ENCODE peak calls at places on chromosomes 3 and 15, in seven cellular contexts. One of them, this sample, is unnamed.

GRCh38 chr3:55471522-55472280 is 15.4 kb downstream of the WNT5A start:
- DNase-seq in SK-N-SH: no peak
- DNase-seq in endodermal cell: no peak
- DNase-seq in nephron progenitor cell: no peak
- DNase-seq in cardiac muscle cell: no peak
- DNase-seq in HFF-Myc: no peak
- DNase-seq in testis: no peak
- DNase-seq in this sample: no peak

GRCh38 chr3:142470826-142471225 is 23.0 kb upstream of the XRN1 start:
- DNase-seq in SK-N-SH: no peak
- DNase-seq in endodermal cell: no peak
- DNase-seq in nephron progenitor cell: no peak
- DNase-seq in cardiac muscle cell: no peak
- DNase-seq in HFF-Myc: no peak
- DNase-seq in testis: no peak
- DNase-seq in this sample: no peak

GRCh38 chr15:43317566-43318184 is 12.7 kb downstream of the LCMT2 start:
- DNase-seq in SK-N-SH: no peak
- DNase-seq in endodermal cell: no peak
- DNase-seq in nephron progenitor cell: no peak
- DNase-seq in cardiac muscle cell: no peak
- DNase-seq in HFF-Myc: no peak
- DNase-seq in testis: no peak
- DNase-seq in this sample: no peak

GRCh38 chr3:99747915-99748314 is 69.7 kb upstream of the CMSS1 start:
- DNase-seq in SK-N-SH: no peak
- DNase-seq in endodermal cell: no peak
- DNase-seq in nephron progenitor cell: no peak
- DNase-seq in cardiac muscle cell: peak; percentile 42
- DNase-seq in HFF-Myc: peak; percentile 60
- DNase-seq in testis: peak; percentile 61
- DNase-seq in this sample: no peak

GRCh38 chr3:136862611-136862951 is 573 bp downstream of the NCK1 start:
- DNase-seq in SK-N-SH: peak; percentile 76
- DNase-seq in endodermal cell: no peak
- DNase-seq in nephron progenitor cell: no peak
- DNase-seq in cardiac muscle cell: peak; percentile 79
- DNase-seq in HFF-Myc: no peak
- DNase-seq in testis: peak; percentile 49
- DNase-seq in this sample: no peak

GRCh38 chr15:66780172-66780972 is 78.3 kb downstream of the SMAD6 start:
- DNase-seq in SK-N-SH: no peak
- DNase-seq in endodermal cell: no peak
- DNase-seq in nephron progenitor cell: no peak
- DNase-seq in cardiac muscle cell: peak; percentile 70
- DNase-seq in HFF-Myc: peak; percentile 74
- DNase-seq in testis: no peak
- DNase-seq in this sample: no peak

GRCh38 chr15:101723161-101723873 is 956 bp downstream of the TARS3 start:
- DNase-seq in SK-N-SH: peak; percentile 22
- DNase-seq in endodermal cell: no peak
- DNase-seq in nephron progenitor cell: no peak
- DNase-seq in cardiac muscle cell: peak; percentile 17
- DNase-seq in HFF-Myc: peak; percentile 5
- DNase-seq in testis: no peak
- DNase-seq in this sample: no peak

GRCh38 chr3:141933421-141934300 is 57.2 kb downstream of the ATP1B3 start:
- DNase-seq in SK-N-SH: no peak
- DNase-seq in endodermal cell: peak; percentile 41
- DNase-seq in nephron progenitor cell: no peak
- DNase-seq in cardiac muscle cell: no peak
- DNase-seq in HFF-Myc: no peak
- DNase-seq in testis: peak; percentile 7
- DNase-seq in this sample: no peak

GRCh38 chr15:83733206-83733605 is 79.3 kb downstream of the ADAMTSL3 start:
- DNase-seq in SK-N-SH: no peak
- DNase-seq in endodermal cell: peak; percentile 57
- DNase-seq in nephron progenitor cell: no peak
- DNase-seq in cardiac muscle cell: peak; percentile 80
- DNase-seq in HFF-Myc: no peak
- DNase-seq in testis: no peak
- DNase-seq in this sample: no peak

GRCh38 chr3:171654809-171655208 is 155.5 kb downstream of the PLD1 start:
- DNase-seq in SK-N-SH: no peak
- DNase-seq in endodermal cell: no peak
- DNase-seq in nephron progenitor cell: no peak
- DNase-seq in cardiac muscle cell: peak; percentile 77
- DNase-seq in HFF-Myc: no peak
- DNase-seq in testis: peak; percentile 57
- DNase-seq in this sample: no peak

GRCh38 chr15:39251413-39252197 is 329.3 kb upstream of the THBS1 start:
- DNase-seq in SK-N-SH: no peak
- DNase-seq in endodermal cell: no peak
- DNase-seq in nephron progenitor cell: no peak
- DNase-seq in cardiac muscle cell: no peak
- DNase-seq in HFF-Myc: no peak
- DNase-seq in testis: no peak
- DNase-seq in this sample: no peak

GRCh38 chr15:24856397-24857093 is 98.2 kb upstream of the SNRPN start:
- DNase-seq in SK-N-SH: peak; percentile 52
- DNase-seq in endodermal cell: peak; percentile 96
- DNase-seq in nephron progenitor cell: peak; percentile 87
- DNase-seq in cardiac muscle cell: peak; percentile 7
- DNase-seq in HFF-Myc: no peak
- DNase-seq in testis: peak; percentile 87
- DNase-seq in this sample: peak; percentile 78

GRCh38 chr3:30752961-30753360 is 141.5 kb downstream of the GADL1 start:
- DNase-seq in SK-N-SH: no peak
- DNase-seq in endodermal cell: no peak
- DNase-seq in nephron progenitor cell: no peak
- DNase-seq in cardiac muscle cell: peak; percentile 74
- DNase-seq in HFF-Myc: no peak
- DNase-seq in testis: no peak
- DNase-seq in this sample: no peak

GRCh38 chr3:13256845-13257244 is 163.3 kb downstream of the NUP210 start:
- DNase-seq in SK-N-SH: no peak
- DNase-seq in endodermal cell: no peak
- DNase-seq in nephron progenitor cell: no peak
- DNase-seq in cardiac muscle cell: no peak
- DNase-seq in HFF-Myc: no peak
- DNase-seq in testis: no peak
- DNase-seq in this sample: no peak

GRCh38 chr3:191382661-191383060 is 52.3 kb upstream of the UTS2B start:
- DNase-seq in SK-N-SH: no peak
- DNase-seq in endodermal cell: no peak
- DNase-seq in nephron progenitor cell: no peak
- DNase-seq in cardiac muscle cell: no peak
- DNase-seq in HFF-Myc: no peak
- DNase-seq in testis: no peak
- DNase-seq in this sample: no peak

GRCh38 chr3:129330413-129330812 is 51.7 kb downstream of the HMCES start:
- DNase-seq in SK-N-SH: no peak
- DNase-seq in endodermal cell: no peak
- DNase-seq in nephron progenitor cell: no peak
- DNase-seq in cardiac muscle cell: no peak
- DNase-seq in HFF-Myc: no peak
- DNase-seq in testis: no peak
- DNase-seq in this sample: no peak

GRCh38 chr3:51681453-51681852 is 10.4 kb downstream of the TEX264 start:
- DNase-seq in SK-N-SH: no peak
- DNase-seq in endodermal cell: no peak
- DNase-seq in nephron progenitor cell: no peak
- DNase-seq in cardiac muscle cell: peak; percentile 48
- DNase-seq in HFF-Myc: no peak
- DNase-seq in testis: peak; percentile 36
- DNase-seq in this sample: no peak

GRCh38 chr3:105626739-105627138 is 242.1 kb downstream of the CBLB start:
- DNase-seq in SK-N-SH: no peak
- DNase-seq in endodermal cell: no peak
- DNase-seq in nephron progenitor cell: no peak
- DNase-seq in cardiac muscle cell: no peak
- DNase-seq in HFF-Myc: no peak
- DNase-seq in testis: no peak
- DNase-seq in this sample: no peak

GRCh38 chr3:170542704-170543103 is 43.2 kb downstream of the SLC7A14 start:
- DNase-seq in SK-N-SH: no peak
- DNase-seq in endodermal cell: no peak
- DNase-seq in nephron progenitor cell: no peak
- DNase-seq in cardiac muscle cell: no peak
- DNase-seq in HFF-Myc: no peak
- DNase-seq in testis: no peak
- DNase-seq in this sample: no peak

GRCh38 chr3:33211444-33211843 is 7.2 kb downstream of the SUSD5 start:
- DNase-seq in SK-N-SH: no peak
- DNase-seq in endodermal cell: no peak
- DNase-seq in nephron progenitor cell: no peak
- DNase-seq in cardiac muscle cell: peak; percentile 77
- DNase-seq in HFF-Myc: peak; percentile 38
- DNase-seq in testis: no peak
- DNase-seq in this sample: no peak

GRCh38 chr15:35305906-35306305 is 220.8 kb upstream of the NANOGP8 start:
- DNase-seq in SK-N-SH: no peak
- DNase-seq in endodermal cell: no peak
- DNase-seq in nephron progenitor cell: no peak
- DNase-seq in cardiac muscle cell: peak; percentile 18
- DNase-seq in HFF-Myc: no peak
- DNase-seq in testis: no peak
- DNase-seq in this sample: no peak

GRCh38 chr3:13950042-13950441 is 70.2 kb upstream of the WNT7A start:
- DNase-seq in SK-N-SH: peak; percentile 46
- DNase-seq in endodermal cell: no peak
- DNase-seq in nephron progenitor cell: no peak
- DNase-seq in cardiac muscle cell: no peak
- DNase-seq in HFF-Myc: no peak
- DNase-seq in testis: no peak
- DNase-seq in this sample: no peak

GRCh38 chr3:147422226-147422933 is 13.2 kb downstream of the ZIC1 start:
- DNase-seq in SK-N-SH: no peak
- DNase-seq in endodermal cell: peak; percentile 49
- DNase-seq in nephron progenitor cell: no peak
- DNase-seq in cardiac muscle cell: no peak
- DNase-seq in HFF-Myc: no peak
- DNase-seq in testis: no peak
- DNase-seq in this sample: no peak

GRCh38 chr3:175199961-175200360 is 340.8 kb downstream of the NAALADL2 start:
- DNase-seq in SK-N-SH: no peak
- DNase-seq in endodermal cell: no peak
- DNase-seq in nephron progenitor cell: no peak
- DNase-seq in cardiac muscle cell: no peak
- DNase-seq in HFF-Myc: no peak
- DNase-seq in testis: no peak
- DNase-seq in this sample: no peak

GRCh38 chr15:26679927-26680326 is 92.9 kb downstream of the GABRB3 start:
- DNase-seq in SK-N-SH: no peak
- DNase-seq in endodermal cell: no peak
- DNase-seq in nephron progenitor cell: no peak
- DNase-seq in cardiac muscle cell: no peak
- DNase-seq in HFF-Myc: no peak
- DNase-seq in testis: no peak
- DNase-seq in this sample: no peak

GRCh38 chr3:143763568-143764162 is 84.6 kb downstream of the SLC9A9 start:
- DNase-seq in SK-N-SH: no peak
- DNase-seq in endodermal cell: no peak
- DNase-seq in nephron progenitor cell: no peak
- DNase-seq in cardiac muscle cell: peak; percentile 50
- DNase-seq in HFF-Myc: no peak
- DNase-seq in testis: no peak
- DNase-seq in this sample: no peak
- TF ChIP-seq CTCF in SK-N-SH: peak; percentile 45
- TF ChIP-seq CTCF in endodermal cell: peak; percentile 78
- TF ChIP-seq CTCF in nephron progenitor cell: peak; percentile 49
- TF ChIP-seq CTCF in cardiac muscle cell: peak; percentile 52
- TF ChIP-seq CTCF in HFF-Myc: peak; percentile 13
- TF ChIP-seq CTCF in testis: no peak
- TF ChIP-seq CTCF in this sample: peak; percentile 61

DNA sequence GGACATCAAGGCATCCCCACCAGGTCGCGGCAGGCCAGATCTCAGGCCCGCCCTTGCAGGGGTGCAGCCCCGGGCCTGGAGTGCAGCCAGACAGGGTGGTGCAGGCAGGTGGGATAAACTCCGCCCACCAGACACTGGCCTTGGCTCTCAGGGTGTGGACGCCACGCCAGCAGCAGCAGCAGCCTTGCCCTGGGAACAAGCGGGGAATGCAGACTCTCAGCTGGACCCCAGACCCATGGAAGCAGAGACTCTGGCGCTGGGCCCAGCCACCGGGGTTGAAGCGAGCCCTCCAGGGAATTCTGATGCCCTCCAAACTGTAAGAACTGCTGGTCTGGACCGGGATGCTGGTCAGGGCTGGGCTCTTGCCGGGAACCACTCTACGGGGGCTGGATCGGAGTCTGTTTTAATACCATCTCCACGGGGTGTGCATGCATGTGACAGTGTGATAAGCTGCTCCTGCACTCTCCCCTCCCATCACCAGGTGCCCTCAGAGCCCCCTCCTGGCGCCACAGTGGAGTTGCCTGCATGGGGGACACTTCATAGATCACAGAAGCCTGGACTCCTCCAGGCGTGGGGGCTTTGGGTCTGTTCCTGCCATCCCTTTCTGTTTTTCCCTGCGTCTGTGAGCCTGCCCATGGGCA is 142.7 kb downstream of the NSMCE3 start:
- DNase-seq in SK-N-SH: peak; percentile 80
- DNase-seq in endodermal cell: peak; percentile 82
- DNase-seq in nephron progenitor cell: no peak
- DNase-seq in cardiac muscle cell: no peak
- DNase-seq in HFF-Myc: no peak
- DNase-seq in testis: no peak
- DNase-seq in this sample: no peak
- TF ChIP-seq CTCF in SK-N-SH: peak; percentile 20
- TF ChIP-seq CTCF in endodermal cell: peak; percentile 72
- TF ChIP-seq CTCF in nephron progenitor cell: peak; percentile 22
- TF ChIP-seq CTCF in cardiac muscle cell: peak; percentile 5
- TF ChIP-seq CTCF in HFF-Myc: no peak
- TF ChIP-seq CTCF in testis: no peak
- TF ChIP-seq CTCF in this sample: peak; percentile 28

DNA sequence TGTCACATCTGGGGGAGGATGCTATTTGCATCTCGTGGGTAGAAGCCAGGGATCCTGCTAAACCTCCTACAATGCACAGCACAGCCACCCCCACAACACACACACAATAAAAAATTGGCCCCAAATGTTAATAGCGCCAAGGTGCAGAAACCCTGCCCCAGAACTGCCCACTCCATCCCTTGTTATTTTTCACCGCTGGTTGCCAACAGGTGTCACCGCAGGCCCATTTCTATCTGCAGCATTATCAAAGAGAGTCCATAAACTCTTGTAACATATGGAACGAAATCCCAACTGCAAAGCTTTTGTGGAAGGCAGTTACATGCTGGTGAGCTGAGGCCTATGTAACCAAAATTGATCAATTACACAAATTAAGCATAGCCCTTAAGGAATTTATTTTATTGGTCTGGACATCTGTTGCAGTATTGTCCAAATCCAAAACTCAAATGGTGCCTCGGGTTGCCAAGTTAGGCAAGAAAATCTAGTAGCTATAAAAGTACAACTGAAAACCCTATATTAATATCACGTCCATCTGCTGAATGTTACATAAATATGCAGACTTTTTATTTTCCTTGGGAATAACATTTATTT is 66.2 kb downstream of the SAMMSON start:
- DNase-seq in SK-N-SH: peak; percentile 11
- DNase-seq in endodermal cell: peak; percentile 80
- DNase-seq in nephron progenitor cell: peak; percentile 22
- DNase-seq in cardiac muscle cell: no peak
- DNase-seq in HFF-Myc: no peak
- DNase-seq in testis: no peak
- DNase-seq in this sample: peak; percentile 6
- TF ChIP-seq CTCF in SK-N-SH: no peak
- TF ChIP-seq CTCF in endodermal cell: peak; percentile 76
- TF ChIP-seq CTCF in nephron progenitor cell: peak; percentile 30
- TF ChIP-seq CTCF in cardiac muscle cell: peak; percentile 10
- TF ChIP-seq CTCF in HFF-Myc: peak; percentile 35
- TF ChIP-seq CTCF in testis: no peak
- TF ChIP-seq CTCF in this sample: peak; percentile 55

GRCh38 chr3:193190387-193190786 is 50.6 kb upstream of the PLAAT1 start:
- DNase-seq in SK-N-SH: peak; percentile 44
- DNase-seq in endodermal cell: peak; percentile 89
- DNase-seq in nephron progenitor cell: peak; percentile 23
- DNase-seq in cardiac muscle cell: peak; percentile 36
- DNase-seq in HFF-Myc: no peak
- DNase-seq in testis: peak; percentile 67
- DNase-seq in this sample: peak; percentile 13
- TF ChIP-seq CTCF in SK-N-SH: peak; percentile 53
- TF ChIP-seq CTCF in endodermal cell: peak; percentile 90
- TF ChIP-seq CTCF in nephron progenitor cell: peak; percentile 45
- TF ChIP-seq CTCF in cardiac muscle cell: peak; percentile 44
- TF ChIP-seq CTCF in HFF-Myc: peak; percentile 38
- TF ChIP-seq CTCF in testis: peak; percentile 34
- TF ChIP-seq CTCF in this sample: peak; percentile 63

This sample was measured in neural crest cell.